ENCODE peak calls at places on chromosome 19, in eight cellular contexts. A is mammary epithelial cell; F is pancreas; S is fibroblast of lung; E is Peyer's patch; L is H7; K is adrenal gland; Q is naive thymus-derived CD4-positive, alpha-beta T cell. N is an unnamed sample.

GRCh38 chr19:16518061-16518460 is 21.9 kb downstream of the C19orf44 start:
- DNase-seq in E (no peak), A (no peak), S (no peak), K (no peak), F (no peak), L (peak; percentile 44), Q (no peak), N (no peak)

GRCh38 chr19:52946322-52947310 is 16.1 kb downstream of the ZNF816 start:
- DNase-seq in E (no peak), S (peak; percentile 25), A (no peak), F (peak; percentile 36), K (no peak), Q (no peak), L (peak; percentile 94), N (no peak)

GRCh38 chr19:28292822-28293500 is 920.0 kb downstream of the UQCRFS1 start:
- DNase-seq in L (peak; percentile 47), K (no peak), F (no peak), Q (no peak), A (peak; percentile 14), E (no peak), S (no peak), N (no peak)

GRCh38 chr19:20077791-20078463 is at the start of gene ZNF90:
- DNase-seq in S (peak; percentile 96), E (peak; percentile 95), F (peak; percentile 97), L (peak; percentile 92), Q (peak; percentile 90), K (peak; percentile 99), A (peak; percentile 96), N (peak; percentile 98)

GRCh38 chr19:14441041-14441938 is 8.2 kb downstream of the PKN1 start:
- DNase-seq in Q (no peak), A (no peak), K (no peak), S (no peak), L (no peak), F (no peak), E (no peak), N (no peak)

GRCh38 chr19:46528601-46529447 is 33.2 kb upstream of the PNMA8B start:
- DNase-seq in F (no peak), S (no peak), Q (no peak), K (no peak), A (no peak), L (no peak), E (no peak), N (no peak)

GRCh38 chr19:16293133-16294085 is 31.2 kb upstream of the KLF2 start:
- DNase-seq in A (no peak), L (no peak), E (no peak), F (peak; percentile 44), S (peak; percentile 96), K (peak; percentile 79), Q (no peak), N (peak; percentile 39)

GRCh38 chr19:27774827-27775226 is 1438.1 kb downstream of the UQCRFS1 start:
- DNase-seq in S (no peak), F (no peak), E (no peak), K (no peak), Q (no peak), A (no peak), L (no peak), N (no peak)

GRCh38 chr19:6503407-6504201 is 1.5 kb upstream of the TUBB4A start:
- DNase-seq in E (no peak), K (peak; percentile 76), Q (no peak), L (no peak), S (no peak), F (no peak), A (no peak), N (no peak)

GRCh38 chr19:14072535-14073231 is at the start of gene MISP3:
- DNase-seq in Q (no peak), L (peak; percentile 74), S (peak; percentile 53), F (peak; percentile 86), A (peak; percentile 42), E (no peak), K (no peak), N (no peak)

GRCh38 chr19:3532154-3533019 is 6.6 kb upstream of the TEKTIP1 start:
- DNase-seq in K (no peak), S (no peak), F (no peak), L (no peak), A (no peak), E (no peak), Q (no peak), N (no peak)
- H3K36me3 ChIP-seq in K (peaks cover 64% of the 10 kb centered on the region), S (peaks cover 35% of the 10 kb centered on the region), F (peaks cover 56% of the 10 kb centered on the region), L (peaks cover 5% of the 10 kb centered on the region), A (peaks cover 20% of the 10 kb centered on the region), E (peaks cover 70% of the 10 kb centered on the region), Q (no peaks in the 10 kb centered on the region), N (peaks cover 62% of the 10 kb centered on the region)

DNA sequence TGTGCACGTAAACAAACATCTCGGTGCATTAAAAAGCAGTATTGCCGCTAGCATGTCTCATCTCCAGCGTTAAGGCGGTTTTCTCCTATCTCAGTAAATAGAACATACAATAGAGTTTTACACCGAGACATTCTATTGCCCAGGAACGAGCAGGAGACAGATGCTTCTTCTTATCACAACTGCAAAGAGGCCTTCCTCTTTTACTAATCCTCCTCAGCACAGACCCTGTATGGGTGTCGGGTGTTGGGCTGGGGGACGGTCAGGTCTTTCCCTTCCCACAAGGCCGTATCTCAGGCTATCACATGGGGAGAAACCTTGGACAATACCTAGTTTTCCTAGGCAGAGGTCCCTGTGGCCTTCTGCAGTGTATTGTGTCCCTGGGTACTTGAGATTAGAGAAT is 21.2 kb downstream of the ZNF233 start:
- DNase-seq in K (no peak), S (no peak), A (no peak), L (no peak), E (no peak), Q (no peak), F (no peak), N (no peak)
- H3K36me3 ChIP-seq in K (no peaks in the 10 kb centered on the region), S (no peaks in the 10 kb centered on the region), A (no peaks in the 10 kb centered on the region), L (no peaks in the 10 kb centered on the region), E (no peaks in the 10 kb centered on the region), Q (no peaks in the 10 kb centered on the region), F (no peaks in the 10 kb centered on the region), N (no peaks in the 10 kb centered on the region)

DNA sequence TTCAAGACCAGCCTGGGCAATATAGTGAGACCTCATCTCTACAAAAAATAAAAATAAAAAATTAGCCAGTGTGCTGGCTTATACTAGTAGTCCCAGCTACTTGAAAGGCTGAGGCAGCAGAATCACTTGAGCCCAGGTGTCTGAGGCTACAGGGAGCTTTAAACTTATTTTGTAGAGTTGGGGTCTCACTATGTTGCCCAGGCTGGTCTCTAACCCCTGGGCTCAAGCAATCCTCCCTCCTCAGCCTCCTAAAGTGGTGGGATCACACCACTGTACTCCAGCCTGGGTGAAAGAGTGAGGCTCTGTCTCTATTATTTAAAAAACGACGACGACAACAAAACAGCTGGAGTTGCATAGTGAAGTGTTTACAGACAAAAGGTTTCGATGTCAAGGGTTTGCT is 8.0 kb downstream of the RAB3D start:
- DNase-seq in S (no peak), L (no peak), A (no peak), K (no peak), F (no peak), Q (no peak), E (no peak), N (no peak)
- H3K36me3 ChIP-seq in S (peaks cover 2% of the 10 kb centered on the region), L (peaks cover 2% of the 10 kb centered on the region), A (peaks cover 13% of the 10 kb centered on the region), K (peaks cover 44% of the 10 kb centered on the region), F (peaks cover 76% of the 10 kb centered on the region), Q (no peaks in the 10 kb centered on the region), E (peaks cover 46% of the 10 kb centered on the region), N (peaks cover 96% of the 10 kb centered on the region)

GRCh38 chr19:10634881-10635463 is 9.6 kb downstream of the SLC44A2 start:
- DNase-seq in L (peak; percentile 38), F (no peak), Q (no peak), E (no peak), S (no peak), K (no peak), A (no peak), N (no peak)
- H3K36me3 ChIP-seq in L (peaks cover 39% of the 10 kb centered on the region), F (peaks cover 50% of the 10 kb centered on the region), Q (peaks cover 9% of the 10 kb centered on the region), E (peaks cover 86% of the 10 kb centered on the region), S (peaks cover 26% of the 10 kb centered on the region), K (peaks cover 78% of the 10 kb centered on the region), A (peaks cover 26% of the 10 kb centered on the region), N (peaks cover 78% of the 10 kb centered on the region)

DNA sequence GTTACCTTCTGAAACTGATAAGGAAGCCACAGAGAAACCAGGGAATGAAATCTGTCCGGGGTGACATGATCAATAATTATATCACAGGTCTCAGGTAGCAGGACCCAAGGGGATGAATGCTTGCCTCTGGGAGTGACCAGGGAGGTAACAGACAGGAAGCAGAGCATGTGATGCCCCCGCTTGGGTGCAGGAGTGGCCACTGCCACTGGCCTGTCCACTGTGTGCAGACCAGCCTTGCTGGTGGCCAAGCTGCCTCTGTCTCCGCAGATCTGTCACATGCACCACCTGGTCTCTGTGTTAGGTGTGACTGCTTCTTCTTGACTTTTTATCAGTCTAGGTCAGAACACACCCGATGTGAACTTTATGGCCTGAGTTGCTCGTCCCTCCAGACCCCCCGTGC is 71.8 kb downstream of the PEPD start:
- DNase-seq in S (no peak), Q (no peak), A (no peak), L (no peak), E (no peak), F (no peak), K (no peak), N (no peak)
- H3K36me3 ChIP-seq in S (no peaks in the 10 kb centered on the region), Q (no peaks in the 10 kb centered on the region), A (no peaks in the 10 kb centered on the region), L (no peaks in the 10 kb centered on the region), E (peaks cover 33% of the 10 kb centered on the region), F (no peaks in the 10 kb centered on the region), K (no peaks in the 10 kb centered on the region), N (peaks cover 4% of the 10 kb centered on the region)

GRCh38 chr19:2226840-2227360 is 9.2 kb downstream of the PLEKHJ1 start:
- DNase-seq in E (no peak), Q (no peak), L (peak; percentile 68), K (no peak), S (no peak), F (no peak), A (no peak), N (no peak)
- H3K36me3 ChIP-seq in E (peaks cover 90% of the 10 kb centered on the region), Q (no peaks in the 10 kb centered on the region), L (peaks cover 4% of the 10 kb centered on the region), K (peaks cover 74% of the 10 kb centered on the region), S (peaks cover 45% of the 10 kb centered on the region), F (peaks cover 72% of the 10 kb centered on the region), A (peaks cover 4% of the 10 kb centered on the region), N (peaks cover 86% of the 10 kb centered on the region)

DNA sequence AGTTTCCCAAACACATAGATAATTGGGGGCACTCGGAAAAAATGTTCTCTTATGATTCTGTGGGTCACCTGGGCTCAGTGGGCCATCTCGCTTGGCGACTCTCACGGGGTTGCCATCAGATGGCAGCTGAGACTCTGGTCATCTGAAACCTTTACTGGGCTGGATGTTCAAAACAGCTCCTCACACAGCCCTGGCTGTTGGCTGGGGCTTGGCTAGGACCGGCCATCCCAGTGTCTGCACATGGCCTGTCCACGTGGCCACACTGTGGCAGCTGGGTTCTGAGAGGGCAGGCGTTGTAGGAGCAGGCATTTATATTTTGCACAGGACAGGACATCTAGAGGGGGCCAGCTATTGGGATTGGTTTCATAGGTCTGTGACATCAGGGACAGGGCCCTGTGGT is 15.5 kb downstream of the MED25 start:
- DNase-seq in Q (no peak), F (no peak), S (no peak), E (no peak), A (no peak), K (no peak), L (no peak), N (no peak)
- H3K36me3 ChIP-seq in Q (no peaks in the 10 kb centered on the region), F (peaks cover 51% of the 10 kb centered on the region), S (peaks cover 25% of the 10 kb centered on the region), E (peaks cover 98% of the 10 kb centered on the region), A (no peaks in the 10 kb centered on the region), K (peaks cover 99% of the 10 kb centered on the region), L (peaks cover 20% of the 10 kb centered on the region), N (peaks cover 84% of the 10 kb centered on the region)